ENCODE peak calls at places on chromosomes 13 and 19, in ten cellular contexts. G, T, W, F, V, E, A, B, Z and Y are unnamed samples.

GRCh38 chr13:114069376-114070097 is 62.9 kb downstream of the RASA3 start:
- DNase-seq in E (no peak), V (no peak), B (no peak), G (no peak), T (no peak), Z (no peak), A (peak), W (no peak), F (no peak), Y (peak)

GRCh38 chr13:95300625-95301134 is 571 bp downstream of the ABCC4 start:
- DNase-seq in G (peak), W (no peak), F (peak), V (peak), A (peak), Z (no peak), T (peak), B (peak), E (peak), Y (peak)

GRCh38 chr19:21668072-21668471 is 99.3 kb downstream of the ZNF100 start:
- DNase-seq in G (no peak), V (no peak), Z (no peak), W (no peak), B (no peak), A (no peak), F (no peak), T (no peak), E (no peak), Y (no peak)

GRCh38 chr13:113581871-113582270 is 2.7 kb upstream of the TFDP1 start:
- DNase-seq in A (peak), B (no peak), F (no peak), V (no peak), T (no peak), G (no peak), W (no peak), Z (peak), E (no peak), Y (no peak)

GRCh38 chr13:110415669-110416068 is 108.6 kb downstream of the COL4A2 start:
- DNase-seq in V (peak), F (no peak), G (no peak), T (no peak), Z (peak), E (peak), W (no peak), A (no peak), B (peak), Y (no peak)

GRCh38 chr19:801030-801860 is 4.0 kb downstream of the PTBP1 start:
- DNase-seq in W (no peak), F (peak), T (no peak), B (peak), A (peak), G (peak), E (peak), Z (peak), V (no peak), Y (no peak)

GRCh38 chr13:46062190-46062589 is 9.6 kb upstream of the ZC3H13 start:
- DNase-seq in F (peak), G (no peak), W (no peak), V (no peak), B (peak), E (peak), T (no peak), Z (no peak), A (no peak), Y (no peak)

GRCh38 chr19:42301646-42302204 is at the start of gene PRR19:
- DNase-seq in B (no peak), E (no peak), Z (no peak), F (no peak), V (no peak), A (no peak), T (no peak), W (no peak), G (no peak), Y (no peak)

GRCh38 chr13:101763191-101763590 is 310.7 kb downstream of the ITGBL1 start:
- DNase-seq in G (no peak), A (no peak), Z (no peak), T (no peak), F (peak), W (no peak), B (no peak), V (no peak), E (no peak), Y (no peak)

GRCh38 chr19:47315125-47315821 is 5.6 kb downstream of the C5AR1 start:
- DNase-seq in Z (peak), B (peak), W (peak), T (peak), A (no peak), V (peak), E (peak), G (no peak), F (peak), Y (no peak)

GRCh38 chr19:46515879-46516350 is 20.2 kb upstream of the PNMA8B start:
- DNase-seq in F (peak), W (no peak), V (no peak), A (no peak), E (peak), Z (no peak), G (no peak), T (no peak), B (peak), Y (no peak)

GRCh38 chr13:41716236-41716635 is 244.7 kb downstream of the VWA8 start:
- DNase-seq in A (no peak), E (no peak), F (no peak), W (no peak), V (no peak), G (no peak), T (no peak), Z (no peak), B (no peak), Y (no peak)

GRCh38 chr13:20525144-20525600 is 485 bp downstream of the CRYL1 start:
- DNase-seq in Z (peak), G (peak), W (no peak), V (no peak), E (peak), A (no peak), B (peak), T (peak), F (no peak), Y (peak)

GRCh38 chr13:59452189-59452588 is 711.5 kb downstream of the DIAPH3 start:
- DNase-seq in E (no peak), A (no peak), T (no peak), W (no peak), G (no peak), V (no peak), B (no peak), Z (no peak), F (no peak), Y (no peak)

GRCh38 chr19:17282488-17283256 is 971 bp downstream of the ANKLE1 start:
- DNase-seq in V (peak), T (peak), W (peak), E (peak), G (peak), F (peak), A (peak), B (peak), Z (peak), Y (peak)

GRCh38 chr13:44758595-44759221 is 182.6 kb upstream of the TSC22D1 start:
- DNase-seq in Z (no peak), F (peak), B (peak), G (no peak), A (no peak), W (peak), V (peak), E (peak), T (no peak), Y (no peak)

GRCh38 chr13:43087960-43088580 is 64.7 kb downstream of the DNAJC15 start:
- DNase-seq in B (peak), E (peak), G (no peak), Z (no peak), A (no peak), V (no peak), W (no peak), T (no peak), F (peak), Y (no peak)

GRCh38 chr13:30319130-30319529 is 11.8 kb upstream of the KATNAL1 start:
- DNase-seq in Z (no peak), G (no peak), E (no peak), A (no peak), F (no peak), B (no peak), T (no peak), W (no peak), V (no peak), Y (no peak)

GRCh38 chr19:46494936-46495788 is 505 bp downstream of the PNMA8B start:
- DNase-seq in V (no peak), W (no peak), T (no peak), Z (no peak), E (no peak), G (no peak), A (no peak), B (no peak), F (no peak), Y (peak)

GRCh38 chr13:23433171-23434153 is at the start of gene SACS:
- DNase-seq in B (peak), Z (peak), E (peak), F (peak), W (peak), A (no peak), V (no peak), G (no peak), T (no peak), Y (peak)

GRCh38 chr13:111115051-111115840 is at the start of gene ARHGEF7:
- DNase-seq in T (no peak), W (no peak), V (no peak), E (no peak), B (no peak), Z (no peak), G (peak), A (no peak), F (no peak), Y (peak)

GRCh38 chr19:3672993-3673392 is 27.3 kb downstream of the PIP5K1C start:
- DNase-seq in B (no peak), W (no peak), E (no peak), T (no peak), G (no peak), A (no peak), Z (no peak), V (no peak), F (no peak), Y (no peak)

GRCh38 chr19:18726846-18727245 is 43.4 kb downstream of the CRTC1 start:
- DNase-seq in F (no peak), A (no peak), T (no peak), E (no peak), Z (no peak), G (no peak), B (no peak), W (no peak), V (no peak), Y (no peak)

GRCh38 chr13:72648513-72649065 is 78.8 kb downstream of the MZT1 start:
- DNase-seq in T (no peak), B (no peak), F (no peak), G (no peak), A (no peak), Z (no peak), W (no peak), E (no peak), V (no peak), Y (no peak)

GRCh38 chr19:49559928-49560327 is 20.4 kb downstream of the NOSIP start:
- DNase-seq in W (no peak), T (no peak), E (no peak), F (no peak), A (no peak), V (no peak), B (no peak), G (no peak), Z (no peak), Y (no peak)

GRCh38 chr13:20825476-20825875 is 51.7 kb upstream of the EEF1AKMT1 start:
- DNase-seq in E (no peak), W (peak), A (no peak), F (peak), G (no peak), T (no peak), Z (no peak), V (no peak), B (peak), Y (no peak)

GRCh38 chr13:41897126-41897525 is 63.8 kb downstream of the VWA8 start:
- DNase-seq in E (peak), W (no peak), Z (no peak), B (peak), F (no peak), G (no peak), A (no peak), T (no peak), V (no peak), Y (no peak)

GRCh38 chr19:37055330-37055729 is 22.9 kb upstream of the ZNF420 start:
- DNase-seq in G (no peak), Z (no peak), A (no peak), F (no peak), E (no peak), T (no peak), B (no peak), V (no peak), W (no peak), Y (no peak)

GRCh38 chr19:37056776-37057175 is 21.5 kb upstream of the ZNF420 start:
- DNase-seq in W (no peak), F (no peak), E (no peak), A (no peak), Z (no peak), B (no peak), T (no peak), G (no peak), V (no peak), Y (no peak)

DNA sequence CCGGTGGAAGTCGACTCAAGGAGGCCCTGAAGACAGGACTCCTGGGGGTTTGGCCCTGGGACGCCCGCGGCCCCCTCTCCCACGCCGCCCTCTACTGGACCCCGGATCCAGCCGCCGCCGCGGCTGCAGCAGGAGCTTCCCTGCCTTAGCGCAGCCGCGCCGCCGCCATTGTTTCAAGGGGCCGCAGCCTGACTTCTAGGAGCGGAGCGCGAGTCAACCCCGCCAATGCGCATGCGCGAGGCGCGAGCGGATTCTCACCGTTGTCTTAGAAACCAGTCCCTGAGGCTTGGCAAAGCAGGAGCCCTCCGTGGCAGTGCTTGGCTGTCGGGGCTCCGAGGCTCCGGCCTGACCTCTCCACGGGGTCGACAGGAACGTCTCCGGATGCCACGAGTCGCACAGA is 19.1 kb upstream of the ZNF420 start:
- DNase-seq in F (no peak), E (no peak), A (peak), W (no peak), Z (no peak), B (no peak), V (no peak), G (no peak), T (no peak), Y (no peak)
- TF ChIP-seq CTCF in F (no peak), E (no peak), A (no peak), W (no peak), Z (no peak), B (no peak), V (no peak), G (no peak), T (no peak), Y (no peak)

GRCh38 chr19:14502334-14503092 is 6.6 kb upstream of the GIPC1 start:
- DNase-seq in G (no peak), W (no peak), V (peak), Z (no peak), B (peak), T (no peak), E (no peak), F (peak), A (no peak), Y (no peak)
- TF ChIP-seq CTCF in G (no peak), W (no peak), V (no peak), Z (no peak), B (no peak), T (no peak), E (no peak), F (no peak), A (no peak), Y (no peak)

GRCh38 chr13:33017410-33017929 is 1.2 kb downstream of the KL start:
- DNase-seq in B (peak), F (peak), G (no peak), E (peak), V (peak), T (peak), W (peak), Z (peak), A (no peak), Y (peak)
- TF ChIP-seq CTCF in B (peak), F (peak), G (no peak), E (peak), V (no peak), T (peak), W (peak), Z (peak), A (peak), Y (peak)

GRCh38 chr19:54029930-54030490 is 33.7 kb downstream of the VSTM1 start:
- DNase-seq in A (no peak), G (peak), F (peak), Z (peak), B (peak), T (peak), V (peak), E (peak), W (peak), Y (peak)
- TF ChIP-seq CTCF in A (peak), G (no peak), F (peak), Z (peak), B (peak), T (no peak), V (peak), E (peak), W (peak), Y (peak)

DNA sequence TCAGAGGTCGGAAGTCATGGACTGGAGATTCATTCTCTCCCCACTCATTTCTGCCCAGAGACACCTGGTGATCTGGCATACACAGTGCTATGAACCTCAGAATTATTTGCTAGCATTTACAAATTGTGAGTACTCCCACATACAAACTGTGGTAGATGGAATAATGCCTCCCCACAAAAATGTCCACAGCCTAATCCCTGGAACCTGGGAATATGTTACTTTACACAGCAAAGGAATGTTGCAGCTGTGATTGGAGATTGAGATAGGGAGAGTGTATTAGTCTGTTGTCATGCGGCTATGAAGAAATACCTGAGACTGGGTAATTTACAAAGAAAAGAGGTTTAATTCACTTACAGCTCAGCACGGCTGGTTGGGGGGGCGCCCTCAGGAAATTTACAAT is 3.1 kb upstream of the UQCRFS1 start:
- DNase-seq in V (no peak), A (no peak), G (no peak), W (no peak), E (no peak), B (no peak), Z (no peak), T (no peak), F (no peak), Y (no peak)
- TF ChIP-seq CTCF in V (no peak), A (no peak), G (no peak), W (no peak), E (no peak), B (no peak), Z (no peak), T (no peak), F (no peak), Y (no peak)

GRCh38 chr13:75761373-75761772 is 125.2 kb downstream of the LMO7 start:
- DNase-seq in E (no peak), T (no peak), W (no peak), A (no peak), F (no peak), G (no peak), Z (no peak), B (no peak), V (no peak), Y (no peak)

GRCh38 chr13:75762967-75763366 is 126.8 kb downstream of the LMO7 start:
- DNase-seq in F (no peak), V (no peak), W (no peak), B (no peak), Z (no peak), E (no peak), A (no peak), T (no peak), G (no peak), Y (no peak)

GRCh38 chr13:75762066-75762937 is 126.2 kb downstream of the LMO7 start:
- DNase-seq in W (no peak), F (no peak), T (no peak), V (peak), G (no peak), E (peak), B (no peak), Z (no peak), A (no peak), Y (no peak)

GRCh38 chr13:75759531-75759930 is 123.4 kb downstream of the LMO7 start:
- DNase-seq in T (no peak), E (no peak), W (no peak), B (no peak), A (peak), F (no peak), V (no peak), Z (no peak), G (no peak), Y (no peak)

GRCh38 chr13:75760182-75760981 is 124.3 kb downstream of the LMO7 start:
- DNase-seq in E (peak), Z (no peak), A (peak), B (peak), F (no peak), W (no peak), V (peak), T (no peak), G (no peak), Y (no peak)
- TF ChIP-seq CTCF in E (peak), Z (no peak), A (peak), B (no peak), F (peak), W (no peak), V (peak), T (no peak), G (no peak), Y (no peak)

GRCh38 chr19:7861619-7862412 is 12.4 kb downstream of the PRR36 start:
- DNase-seq in V (no peak), A (peak), W (no peak), B (no peak), F (no peak), G (peak), E (no peak), Z (peak), T (no peak), Y (no peak)
- TF ChIP-seq CTCF in V (no peak), A (no peak), W (peak), B (no peak), F (no peak), G (no peak), E (no peak), Z (no peak), T (no peak), Y (peak)

GRCh38 chr13:103795892-103796478 is 729.8 kb upstream of the SLC10A2 start:
- DNase-seq in B (no peak), F (no peak), E (no peak), A (no peak), Z (no peak), W (no peak), T (no peak), V (no peak), G (no peak), Y (no peak)

GRCh38 chr13:103799028-103799427 is 732.8 kb upstream of the SLC10A2 start:
- DNase-seq in E (no peak), W (no peak), Z (no peak), A (no peak), B (no peak), F (no peak), T (no peak), V (no peak), G (no peak), Y (no peak)

GRCh38 chr13:103794526-103794925 is 728.3 kb upstream of the SLC10A2 start:
- DNase-seq in B (no peak), G (no peak), A (no peak), Z (no peak), F (no peak), W (no peak), E (no peak), T (no peak), V (no peak), Y (no peak)
- TF ChIP-seq CTCF in B (no peak), G (no peak), A (no peak), Z (no peak), F (no peak), W (no peak), E (no peak), T (no peak), V (no peak), Y (no peak)

DNA sequence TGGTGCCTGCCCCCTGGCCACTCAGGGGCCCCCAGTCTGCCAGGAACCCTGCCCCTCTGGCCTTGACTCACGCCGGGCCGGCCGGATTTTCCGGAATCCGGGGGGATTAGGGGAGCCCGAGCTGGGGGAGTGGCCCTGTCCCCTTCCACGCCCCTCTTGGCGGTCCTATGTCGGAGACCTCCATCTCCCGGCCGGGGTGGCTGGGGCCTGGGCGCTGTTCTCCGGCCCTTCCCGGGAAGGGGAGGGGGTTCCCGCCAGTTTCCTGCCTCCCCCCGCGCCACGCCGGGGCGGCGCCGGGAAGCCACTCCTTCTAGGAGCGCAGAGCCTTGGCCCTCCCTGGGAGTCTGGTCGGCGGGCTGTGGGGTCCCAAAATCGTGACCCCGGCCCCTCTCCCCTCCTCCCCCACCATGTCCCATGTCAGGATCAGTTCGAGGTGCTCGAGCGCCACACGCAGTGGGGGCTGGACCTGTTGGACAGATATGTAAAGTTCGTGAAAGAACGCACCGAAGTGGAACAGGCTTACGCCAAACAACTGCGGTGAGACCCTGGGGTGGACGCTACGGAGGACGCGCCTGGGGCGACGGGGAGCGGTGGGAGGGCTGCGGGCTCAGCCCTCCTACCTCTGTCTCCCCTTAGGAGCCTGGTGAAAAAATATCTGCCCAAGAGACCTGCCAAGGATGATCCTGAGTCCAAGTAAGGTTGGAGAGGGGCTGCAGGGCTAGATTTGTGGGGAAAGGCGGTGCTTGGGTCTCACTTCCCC is 1.3 kb downstream of the TRIP10 start:
- DNase-seq in A (peak), B (peak), W (no peak), F (peak), G (peak), Z (no peak), V (peak), E (peak), T (no peak), Y (peak)
- TF ChIP-seq CTCF in A (no peak), B (no peak), W (no peak), F (no peak), G (no peak), Z (no peak), V (no peak), E (no peak), T (no peak), Y (no peak)

GRCh38 chr19:12365372-12366162 is at the start of gene ZNF442:
- DNase-seq in E (peak), W (peak), A (peak), V (peak), B (peak), G (peak), Z (peak), T (peak), F (peak), Y (peak)
- TF ChIP-seq CTCF in E (peak), W (peak), A (peak), V (no peak), B (peak), G (peak), Z (peak), T (peak), F (peak), Y (peak)